ENCODE peak calls at places on chromosomes 5 and 9, in ten cellular contexts. B, G, R, Z, Y, J, V, C, T and M are unnamed samples.

GRCh38 chr5:56479701-56480304 is 246.7 kb upstream of the ANKRD55 start:
- DNase-seq in B (peak; percentile 82), G (peak; percentile 42), R (peak; percentile 35), Z (no peak), Y (no peak), J (no peak), V (peak; percentile 95), C (no peak), T (no peak), M (no peak)

GRCh38 chr9:35277649-35278359 is 116.0 kb downstream of the UNC13B start:
- DNase-seq in B (no peak), G (no peak), R (peak; percentile 82), Z (no peak), Y (peak; percentile 91), J (peak; percentile 45), V (no peak), C (no peak), T (peak; percentile 76), M (no peak)

GRCh38 chr9:91034521-91034920 is 232.9 kb downstream of the SYK start:
- DNase-seq in B (no peak), G (no peak), R (no peak), Z (no peak), Y (no peak), J (no peak), V (no peak), C (no peak), T (peak; percentile 13), M (no peak)

GRCh38 chr5:146340260-146341081 is 1.8 kb downstream of the POU4F3 start:
- DNase-seq in B (no peak), G (peak; percentile 63), R (peak; percentile 59), Z (peak; percentile 81), Y (peak; percentile 73), J (peak; percentile 10), V (peak; percentile 51), C (peak; percentile 89), T (peak; percentile 59), M (peak; percentile 72)

GRCh38 chr9:105554042-105554441 is 3.9 kb upstream of the FKTN start:
- DNase-seq in B (no peak), G (no peak), R (no peak), Z (no peak), Y (peak; percentile 68), J (no peak), V (no peak), C (no peak), T (no peak), M (no peak)

GRCh38 chr5:172567294-172567693 is 73.8 kb upstream of the NEURL1B start:
- DNase-seq in B (no peak), G (no peak), R (no peak), Z (no peak), Y (no peak), J (no peak), V (no peak), C (no peak), T (no peak), M (no peak)

GRCh38 chr9:97982191-97982718 is 886 bp upstream of the ANP32B start:
- DNase-seq in B (no peak), G (no peak), R (no peak), Z (no peak), Y (no peak), J (no peak), V (no peak), C (no peak), T (no peak), M (no peak)

GRCh38 chr5:150339165-150339564 is 18.3 kb upstream of the TCOF1 start:
- DNase-seq in B (no peak), G (no peak), R (no peak), Z (no peak), Y (no peak), J (no peak), V (no peak), C (peak; percentile 48), T (no peak), M (no peak)

GRCh38 chr5:89313804-89314588 is 431.0 kb upstream of the MEF2C start:
- DNase-seq in B (no peak), G (peak; percentile 5), R (peak; percentile 93), Z (no peak), Y (peak; percentile 53), J (peak; percentile 73), V (peak; percentile 71), C (peak; percentile 62), T (peak; percentile 21), M (peak; percentile 58)

GRCh38 chr5:53373420-53374188 is 106.8 kb upstream of the FST start:
- DNase-seq in B (no peak), G (no peak), R (no peak), Z (no peak), Y (peak; percentile 72), J (no peak), V (peak; percentile 1), C (no peak), T (no peak), M (no peak)

GRCh38 chr5:9363026-9363793 is 182.7 kb downstream of the SEMA5A start:
- DNase-seq in B (no peak), G (no peak), R (peak; percentile 24), Z (no peak), Y (peak; percentile 36), J (no peak), V (peak; percentile 88), C (no peak), T (no peak), M (no peak)

GRCh38 chr9:108270041-108270440 is 585.7 kb downstream of the ACTL7B start:
- DNase-seq in B (no peak), G (no peak), R (no peak), Z (no peak), Y (no peak), J (no peak), V (no peak), C (no peak), T (no peak), M (no peak)

GRCh38 chr9:2047144-2047671 is 32.1 kb downstream of the SMARCA2 start:
- DNase-seq in B (no peak), G (no peak), R (no peak), Z (no peak), Y (no peak), J (no peak), V (no peak), C (no peak), T (no peak), M (no peak)

GRCh38 chr9:127029548-127029947 is 92.9 kb downstream of the ANGPTL2 start:
- DNase-seq in B (no peak), G (no peak), R (no peak), Z (no peak), Y (no peak), J (no peak), V (no peak), C (peak; percentile 8), T (no peak), M (no peak)

GRCh38 chr5:74916831-74917710 is 50.9 kb upstream of the FAM169A start:
- DNase-seq in B (peak; percentile 53), G (no peak), R (peak; percentile 45), Z (no peak), Y (no peak), J (no peak), V (no peak), C (no peak), T (peak; percentile 31), M (peak; percentile 53)

GRCh38 chr9:4489919-4490704 is at the start of gene SLC1A1:
- DNase-seq in B (peak; percentile 73), G (peak; percentile 33), R (peak; percentile 31), Z (peak; percentile 52), Y (peak; percentile 60), J (peak; percentile 50), V (peak; percentile 22), C (peak; percentile 68), T (peak; percentile 43), M (peak; percentile 49)

GRCh38 chr5:160496784-160497183 is 75.1 kb downstream of the PTTG1 start:
- DNase-seq in B (no peak), G (no peak), R (peak; percentile 38), Z (no peak), Y (no peak), J (no peak), V (no peak), C (no peak), T (no peak), M (no peak)

GRCh38 chr9:109319631-109320233 is 1.1 kb downstream of the EPB41L4B start:
- DNase-seq in B (no peak), G (peak; percentile 19), R (no peak), Z (peak; percentile 17), Y (no peak), J (no peak), V (peak; percentile 50), C (no peak), T (no peak), M (no peak)

GRCh38 chr9:96620832-96621269 is 1.2 kb upstream of the CDC14B start:
- DNase-seq in B (no peak), G (no peak), R (no peak), Z (no peak), Y (no peak), J (no peak), V (no peak), C (peak; percentile 39), T (no peak), M (no peak)

GRCh38 chr5:39755986-39756385 is 331.2 kb upstream of the DAB2 start:
- DNase-seq in B (no peak), G (no peak), R (peak; percentile 95), Z (no peak), Y (peak; percentile 96), J (peak; percentile 94), V (no peak), C (no peak), T (peak; percentile 93), M (peak; percentile 83)

GRCh38 chr5:38878391-38879090 is 32.7 kb downstream of the OSMR start:
- DNase-seq in B (no peak), G (no peak), R (no peak), Z (no peak), Y (peak; percentile 53), J (no peak), V (no peak), C (no peak), T (peak; percentile 11), M (no peak)